ENCODE peak calls at places on chromosome 11, in ten cellular contexts. C, B, N, R, W, Y, K, L, O and V are unnamed samples.
A peak's percentile ranks its signal among the peaks of the same experiment; 100 is the strongest.

GRCh38 chr11:94732617-94733292 is 35.4 kb upstream of the AMOTL1 start:
- DNase-seq in O (no peak), R (peak; percentile 62), C (no peak), N (peak; percentile 87), K (no peak), W (no peak), Y (no peak), L (no peak), B (no peak), V (no peak)

GRCh38 chr11:76419896-76420295 is 24.9 kb upstream of the EMSY start:
- DNase-seq in B (no peak), K (no peak), W (no peak), R (no peak), C (no peak), N (peak; percentile 10), O (no peak), L (no peak), Y (no peak), V (no peak)

GRCh38 chr11:12724301-12725046 is 50.3 kb downstream of the TEAD1 start:
- DNase-seq in K (no peak), R (peak; percentile 93), O (peak; percentile 69), N (peak; percentile 94), Y (no peak), L (no peak), W (peak; percentile 94), C (peak; percentile 90), B (no peak), V (peak; percentile 61)

GRCh38 chr11:113531575-113532451 is 56.6 kb upstream of the DRD2 start:
- DNase-seq in R (peak; percentile 14), O (no peak), C (no peak), B (no peak), W (no peak), N (no peak), Y (no peak), L (no peak), K (no peak), V (no peak)

GRCh38 chr11:79864882-79865281 is 424.1 kb upstream of the TENM4 start:
- DNase-seq in O (no peak), C (no peak), K (no peak), B (no peak), R (no peak), W (peak; percentile 66), Y (no peak), L (no peak), N (peak; percentile 38), V (no peak)

GRCh38 chr11:84549221-84549620 is 1077.9 kb downstream of the DLG2 start:
- DNase-seq in R (no peak), O (no peak), W (no peak), C (no peak), N (no peak), K (no peak), Y (no peak), L (peak; percentile 7), B (peak; percentile 46), V (peak; percentile 43)

GRCh38 chr11:45754261-45754709 is 50.7 kb upstream of the SLC35C1 start:
- DNase-seq in Y (peak; percentile 68), W (no peak), L (no peak), K (peak; percentile 87), N (peak; percentile 8), B (no peak), R (no peak), C (peak; percentile 27), O (peak; percentile 67), V (no peak)

GRCh38 chr11:60912851-60913550 is 957 bp upstream of the TMEM109 start:
- DNase-seq in R (no peak), L (no peak), O (peak; percentile 42), K (no peak), Y (no peak), W (no peak), N (no peak), C (no peak), B (no peak), V (no peak)

GRCh38 chr11:62546244-62546936 is at the start of gene AHNAK:
- DNase-seq in L (peak; percentile 63), O (peak; percentile 85), Y (peak; percentile 93), N (peak; percentile 37), C (peak; percentile 83), R (peak; percentile 79), B (peak; percentile 48), W (peak; percentile 92), K (peak; percentile 87), V (no peak)

GRCh38 chr11:96008161-96008560 is 84.3 kb upstream of the MTMR2 start:
- DNase-seq in Y (no peak), R (peak; percentile 28), C (no peak), L (no peak), O (no peak), N (no peak), W (no peak), K (no peak), B (no peak), V (no peak)

GRCh38 chr11:45934580-45935318 is 12.3 kb downstream of the LARGE2 start:
- DNase-seq in Y (no peak), R (no peak), C (no peak), B (no peak), N (peak; percentile 74), K (peak; percentile 41), L (no peak), W (no peak), O (no peak), V (no peak)

GRCh38 chr11:46438211-46438610 is 46.6 kb upstream of the CHRM4 start:
- DNase-seq in R (no peak), W (no peak), K (no peak), C (no peak), N (no peak), L (no peak), Y (no peak), B (no peak), O (no peak), V (no peak)

GRCh38 chr11:61332266-61332822 is 561 bp downstream of the DDB1 start:
- DNase-seq in K (peak; percentile 28), C (no peak), W (no peak), R (no peak), N (no peak), Y (no peak), O (no peak), B (no peak), L (no peak), V (no peak)

GRCh38 chr11:90476442-90477007 is 253.7 kb upstream of the CHORDC1 start:
- DNase-seq in R (no peak), O (peak; percentile 14), C (no peak), K (peak; percentile 55), B (peak; percentile 57), Y (no peak), W (no peak), N (peak; percentile 88), L (peak; percentile 10), V (peak; percentile 19)

GRCh38 chr11:88312665-88313064 is 24.9 kb downstream of the CTSC start:
- DNase-seq in O (no peak), C (no peak), N (no peak), B (no peak), R (no peak), W (no peak), L (no peak), K (no peak), Y (no peak), V (no peak)

GRCh38 chr11:72239849-72240460 is 4.0 kb downstream of the PHOX2A start:
- DNase-seq in Y (peak; percentile 84), L (no peak), C (peak; percentile 41), K (peak; percentile 57), O (no peak), R (no peak), N (no peak), B (no peak), W (peak; percentile 67), V (no peak)
- H3K4me3 ChIP-seq in Y (peak overlapping the region; percentile 42), L (no peak overlapping the region), C (peak overlapping the region; percentile 25), K (peak overlapping the region; percentile 21), O (peak overlapping the region; percentile 25), R (peak overlapping the region; percentile 29), N (no peak overlapping the region), B (no peak overlapping the region), W (peak overlapping the region; percentile 19), V (no peak overlapping the region)

GRCh38 chr11:44484211-44484610 is 81.3 kb upstream of the CD82 start:
- DNase-seq in W (no peak), R (no peak), O (no peak), B (no peak), Y (no peak), C (no peak), L (no peak), K (peak; percentile 49), N (no peak), V (no peak)
- TF ChIP-seq CTCF in W (no peak), R (peak; percentile 42), O (no peak), B (no peak), Y (no peak), C (no peak), L (peak; percentile 34), K (peak; percentile 37), N (peak; percentile 36), V (peak; percentile 46)

GRCh38 chr11:73308963-73309960 is 1.2 kb downstream of the ARHGEF17 start:
- DNase-seq in B (no peak), K (peak; percentile 96), L (no peak), O (peak; percentile 80), N (peak; percentile 78), Y (peak; percentile 96), W (peak; percentile 82), C (peak; percentile 90), R (peak; percentile 98), V (no peak)

GRCh38 chr11:73311394-73311869 is 3.4 kb downstream of the ARHGEF17 start:
- DNase-seq in B (no peak), L (no peak), O (no peak), C (no peak), N (no peak), W (no peak), R (no peak), K (no peak), Y (no peak), V (no peak)

GRCh38 chr11:73308003-73308962 is at the start of gene ARHGEF17:
- DNase-seq in K (peak; percentile 88), W (peak; percentile 68), R (peak; percentile 77), O (peak; percentile 70), B (no peak), Y (peak; percentile 89), C (peak; percentile 76), N (peak; percentile 50), L (no peak), V (no peak)

GRCh38 chr11:73310661-73311393 is 2.8 kb downstream of the ARHGEF17 start:
- DNase-seq in B (no peak), L (no peak), W (no peak), R (no peak), C (no peak), O (peak; percentile 23), N (no peak), K (no peak), Y (no peak), V (no peak)

GRCh38 chr11:73310076-73310475 is 2.0 kb downstream of the ARHGEF17 start:
- DNase-seq in L (no peak), C (no peak), R (no peak), N (no peak), B (no peak), W (no peak), O (peak; percentile 46), Y (no peak), K (no peak), V (no peak)
- H3K4me3 ChIP-seq in L (no peak overlapping the region), C (peak overlapping the region; percentile 86), R (peak overlapping the region; percentile 88), N (no peak overlapping the region), B (no peak overlapping the region), W (peak overlapping the region; percentile 60), O (peak overlapping the region; percentile 60), Y (peak overlapping the region; percentile 76), K (peak overlapping the region; percentile 74), V (no peak overlapping the region)

DNA sequence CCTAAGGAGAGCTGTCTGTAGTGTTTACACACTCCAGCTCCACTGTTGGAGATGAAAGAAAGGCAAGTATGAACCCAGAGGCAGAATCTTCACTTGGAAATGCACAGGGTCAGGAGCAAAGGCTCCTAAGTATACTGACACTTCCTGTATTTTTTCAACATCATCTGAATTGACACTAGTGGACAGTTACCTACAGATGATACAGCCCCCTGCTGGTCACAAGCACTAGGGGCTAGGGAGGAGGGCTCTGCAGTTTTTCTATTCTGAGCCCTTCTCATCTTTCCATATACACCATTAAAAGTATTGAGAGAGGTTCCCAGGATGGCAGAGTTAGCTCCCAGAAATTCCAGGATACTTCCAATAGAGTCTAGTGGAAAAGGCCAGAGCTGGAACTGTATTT is 290.3 kb upstream of the API5 start:
- DNase-seq in L (no peak), R (no peak), W (no peak), K (peak; percentile 19), O (no peak), C (no peak), Y (no peak), B (peak; percentile 13), N (no peak), V (no peak)
- TF ChIP-seq CTCF in L (peak; percentile 65), R (no peak), W (no peak), K (no peak), O (no peak), C (no peak), Y (no peak), B (peak; percentile 25), N (no peak), V (peak; percentile 46)